ENCODE peak calls at places on chromosomes 1 and 21, in four cellular contexts. G, D, M and W are unnamed samples.

GRCh38 chr1:43849670-43850069 is 83.9 kb upstream of the ARTN start:
- DNase-seq in G (no peak), D (no peak), M (no peak), W (no peak)

GRCh38 chr1:203278087-203278884 is 27.0 kb upstream of the BTG2 start:
- DNase-seq in G (peak; percentile 98), D (no peak), M (peak; percentile 98), W (peak; percentile 73)

GRCh38 chr1:12761781-12762180 is 11.8 kb upstream of the PRAMEF12 start:
- DNase-seq in G (no peak), D (no peak), M (no peak), W (no peak)

GRCh38 chr1:42670425-42670824 is 11.8 kb upstream of the YBX1 start:
- DNase-seq in G (no peak), D (no peak), M (no peak), W (no peak)

GRCh38 chr1:115170972-115171392 is 81.7 kb upstream of the TSPAN2 start:
- DNase-seq in G (no peak), D (no peak), M (no peak), W (no peak)

GRCh38 chr1:116243673-116244101 is 129.4 kb upstream of the ATP1A1 start:
- DNase-seq in G (no peak), D (no peak), M (no peak), W (peak; percentile 66)

GRCh38 chr1:34213976-34214375 is 37.3 kb downstream of the C1orf94 start:
- DNase-seq in G (no peak), D (no peak), M (no peak), W (no peak)

GRCh38 chr1:30383131-30383793 is 340.1 kb downstream of the MATN1 start:
- DNase-seq in G (peak; percentile 6), D (no peak), M (no peak), W (no peak)

GRCh38 chr1:37255868-37256267 is 218.5 kb upstream of the ZC3H12A start:
- DNase-seq in G (no peak), D (no peak), M (no peak), W (no peak)

GRCh38 chr1:156385534-156386031 is 16.6 kb downstream of the RHBG start:
- DNase-seq in G (peak; percentile 75), D (peak; percentile 77), M (peak; percentile 72), W (peak; percentile 61)
- H3K27ac ChIP-seq in G (no peak overlapping the region), D (no peak overlapping the region), M (no peak overlapping the region), W (no peak overlapping the region)

GRCh38 chr1:211975152-211975941 is 60.0 kb downstream of the INTS7 start:
- DNase-seq in G (no peak), D (no peak), M (no peak), W (no peak)
- H3K4me1 ChIP-seq in G (peaks cover 1% of the 10 kb centered on the region), D (no peaks in the 10 kb centered on the region), M (no peaks in the 10 kb centered on the region), W (peaks cover 13% of the 10 kb centered on the region)

GRCh38 chr1:15173863-15174614 is 20.5 kb downstream of the TMEM51 start:
- DNase-seq in G (no peak), D (no peak), M (no peak), W (no peak)

GRCh38 chr1:15170071-15170470 is 16.5 kb downstream of the TMEM51 start:
- DNase-seq in G (no peak), D (no peak), M (no peak), W (no peak)

GRCh38 chr1:15171271-15171908 is 17.8 kb downstream of the TMEM51 start:
- DNase-seq in G (no peak), D (no peak), M (no peak), W (no peak)

GRCh38 chr1:15174615-15174983 is 21.1 kb downstream of the TMEM51 start:
- DNase-seq in G (no peak), D (no peak), M (no peak), W (no peak)

DNA sequence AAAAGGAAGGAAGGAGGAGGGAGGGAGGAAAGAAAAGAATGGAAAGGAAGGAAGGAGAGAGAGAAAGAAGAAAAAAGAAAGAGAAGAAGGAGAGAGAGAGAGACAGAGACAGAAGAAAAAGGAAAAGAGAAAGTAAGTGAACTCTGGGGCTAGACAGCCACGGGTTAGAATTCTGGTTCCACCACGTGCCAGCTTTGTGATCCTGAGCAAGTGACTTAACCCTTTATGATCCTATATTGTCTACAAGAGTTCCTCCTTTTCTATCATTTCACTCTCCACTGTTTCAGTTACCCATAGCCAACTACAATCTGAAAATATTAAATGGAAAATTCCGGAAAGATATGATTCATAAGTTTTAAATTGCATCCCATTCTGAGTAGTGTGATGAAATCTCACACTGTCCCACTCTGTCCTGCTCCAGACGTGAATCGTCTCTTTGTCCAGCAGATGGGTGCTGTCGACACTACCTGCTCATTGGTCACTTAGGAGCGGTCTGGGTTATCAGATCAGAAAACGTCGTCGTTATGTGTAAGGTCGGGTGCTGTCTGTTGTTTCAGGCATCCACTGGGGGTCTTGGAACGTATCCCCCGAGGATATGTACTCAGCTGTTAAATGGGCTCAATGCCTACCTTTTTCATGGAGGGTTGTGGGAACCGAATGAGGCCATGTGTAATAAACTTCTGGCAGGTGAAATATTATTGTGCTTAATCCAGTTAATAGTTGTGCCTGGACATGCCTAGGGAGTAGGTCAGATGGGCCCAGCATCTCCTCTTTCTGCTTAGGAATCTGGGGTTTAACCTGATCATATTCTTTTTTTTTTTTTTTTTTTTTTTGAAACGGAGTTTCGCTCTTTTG is 19.1 kb downstream of the TMEM51 start:
- DNase-seq in G (no peak), D (no peak), M (no peak), W (no peak)
- H3K27ac ChIP-seq in G (no peak overlapping the region), D (no peak overlapping the region), M (no peak overlapping the region), W (no peak overlapping the region)

GRCh38 chr1:5565726-5566125 is 426.5 kb downstream of the NPHP4 start:
- DNase-seq in G (no peak), D (no peak), M (no peak), W (no peak)

GRCh38 chr1:5564578-5565257 is 427.5 kb downstream of the NPHP4 start:
- DNase-seq in G (no peak), D (no peak), M (no peak), W (no peak)

GRCh38 chr1:5566924-5567323 is 425.3 kb downstream of the NPHP4 start:
- DNase-seq in G (no peak), D (no peak), M (no peak), W (no peak)

GRCh38 chr1:5563861-5564577 is 428.2 kb downstream of the NPHP4 start:
- DNase-seq in G (no peak), D (no peak), M (no peak), W (no peak)

GRCh38 chr1:5565281-5565680 is 426.9 kb downstream of the NPHP4 start:
- DNase-seq in G (no peak), D (no peak), M (no peak), W (no peak)
- H3K4me1 ChIP-seq in G (no peaks in the 10 kb centered on the region), D (no peaks in the 10 kb centered on the region), M (no peaks in the 10 kb centered on the region), W (no peaks in the 10 kb centered on the region)

GRCh38 chr21:28240586-28240985 is 752.1 kb downstream of the LTN1 start:
- DNase-seq in G (no peak), D (no peak), M (no peak), W (no peak)
- H3K27ac ChIP-seq in G (no peak overlapping the region), D (no peak overlapping the region), M (no peak overlapping the region), W (no peak overlapping the region)

DNA sequence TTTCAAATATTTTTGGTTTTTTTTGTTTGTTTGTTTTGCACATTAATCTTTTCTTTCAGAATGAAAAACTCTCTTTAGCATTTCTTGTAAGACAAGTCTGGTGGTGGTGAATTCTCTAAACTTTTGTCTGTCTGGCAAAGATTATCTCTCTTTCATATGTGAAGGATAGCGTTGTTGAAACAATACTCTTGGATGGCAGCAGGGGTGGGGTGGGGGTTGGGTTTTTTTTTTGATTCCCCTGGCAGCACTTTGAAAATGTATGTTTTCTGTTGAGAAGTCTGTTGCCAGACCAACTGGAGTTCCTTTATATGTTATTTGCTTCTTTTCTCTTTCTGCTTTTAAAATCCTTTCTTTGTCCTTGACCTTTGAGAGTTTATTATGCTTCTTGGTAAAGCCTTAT is 160.2 kb downstream of the VAV3 start:
- DNase-seq in G (no peak), D (no peak), M (no peak), W (no peak)
- H3K4me1 ChIP-seq in G (no peaks in the 10 kb centered on the region), D (no peaks in the 10 kb centered on the region), M (no peaks in the 10 kb centered on the region), W (no peaks in the 10 kb centered on the region)

GRCh38 chr1:243923292-243924171 is 73.5 kb upstream of the AKT3 start:
- DNase-seq in G (no peak), D (no peak), M (no peak), W (no peak)

GRCh38 chr1:243924588-243925349 is 74.7 kb upstream of the AKT3 start:
- DNase-seq in G (no peak), D (no peak), M (no peak), W (no peak)

GRCh38 chr1:243926299-243926698 is 76.3 kb upstream of the AKT3 start:
- DNase-seq in G (no peak), D (no peak), M (no peak), W (no peak)

GRCh38 chr1:243926803-243927245 is 76.8 kb upstream of the AKT3 start:
- DNase-seq in G (no peak), D (no peak), M (no peak), W (no peak)

GRCh38 chr1:243924188-243924587 is 74.1 kb upstream of the AKT3 start:
- DNase-seq in G (no peak), D (no peak), M (no peak), W (no peak)
- H3K27ac ChIP-seq in G (no peak overlapping the region), D (peak overlapping the region; percentile 66), M (no peak overlapping the region), W (no peak overlapping the region)

GRCh38 chr1:182700351-182700709 is 15.9 kb upstream of the RGS8 start:
- DNase-seq in G (no peak), D (no peak), M (no peak), W (no peak)

GRCh38 chr1:182702826-182703524 is 18.6 kb upstream of the RGS8 start:
- DNase-seq in G (no peak), D (no peak), M (no peak), W (no peak)

GRCh38 chr1:182698977-182699672 is 14.7 kb upstream of the RGS8 start:
- DNase-seq in G (peak; percentile 49), D (no peak), M (peak; percentile 80), W (no peak)

GRCh38 chr1:182703539-182703938 is 19.2 kb upstream of the RGS8 start:
- DNase-seq in G (no peak), D (no peak), M (no peak), W (no peak)

DNA sequence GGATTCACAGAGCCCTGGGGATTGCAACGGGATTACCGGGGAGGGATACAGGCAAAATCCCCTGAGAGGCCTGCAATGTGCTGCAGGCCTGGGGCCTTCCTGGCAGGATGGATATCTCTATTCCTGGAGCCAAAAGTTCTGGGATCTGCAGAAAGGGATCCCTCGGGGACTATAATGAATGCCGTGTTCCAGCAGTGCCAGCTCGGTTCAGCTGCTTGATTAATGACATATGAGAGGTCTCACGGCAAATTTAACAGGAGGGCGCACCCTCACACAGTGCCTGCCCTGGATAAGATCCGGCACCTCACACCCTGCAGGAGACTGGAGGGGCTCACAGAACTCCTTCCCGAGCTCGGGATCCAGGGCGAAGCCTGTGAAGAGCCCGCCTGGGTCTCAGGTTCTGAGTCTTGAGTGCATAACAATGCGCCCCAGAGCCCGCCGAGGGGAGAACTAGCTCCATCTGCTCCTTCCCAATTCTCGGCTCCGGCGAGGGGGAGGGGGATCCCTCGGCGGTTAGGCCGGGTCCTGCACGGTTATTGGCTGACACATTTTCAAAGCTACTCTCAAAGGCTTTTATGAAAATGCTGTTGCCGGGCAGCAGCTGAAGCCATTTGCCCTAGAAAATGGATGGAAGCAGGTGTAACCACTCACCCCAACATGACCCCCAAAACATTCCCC is 15.4 kb upstream of the RGS8 start:
- DNase-seq in G (no peak), D (peak; percentile 35), M (peak; percentile 63), W (no peak)
- H3K4me1 ChIP-seq in G (peaks cover 9% of the 10 kb centered on the region), D (peaks cover 14% of the 10 kb centered on the region), M (peaks cover 6% of the 10 kb centered on the region), W (no peaks in the 10 kb centered on the region)

GRCh38 chr1:230074762-230075161 is 7.7 kb downstream of the GALNT2 start:
- DNase-seq in G (no peak), D (no peak), M (no peak), W (no peak)
- H3K27ac ChIP-seq in G (no peak overlapping the region), D (no peak overlapping the region), M (peak overlapping the region; percentile 91), W (no peak overlapping the region)